ENCODE peak calls at places on chromosome 5, in nine cellular contexts. B is naive thymus-derived CD8-positive, alpha-beta T cell; W is Right ventricle myocardium superior; I is RWPE2; J is activated CD8-positive, alpha-beta memory T cell treated with anti-CD3 and anti-CD28 coated beads, Interleukin-2, amount 10 ng/mL, durations not matched to agents 7 days and 5 days; V is K562; C is activated T-cell treated with anti-CD3 and anti-CD28 coated beads, Interleukin-2, amount 50 U/mL, for 4 hours; O is activated CD8-positive, alpha-beta T cell treated with anti-CD3 and anti-CD28 coated beads for 36 hours; E is CD4-positive, CD25-positive, alpha-beta regulatory T cell. H is an unnamed sample.

GRCh38 chr5:160923927-160924705 is 72.1 kb upstream of the ATP10B start:
- ATAC-seq in I (peak), E (no peak), W (no peak), V (no peak), J (no peak), O (no peak), C (no peak), B (no peak), H (no peak)

GRCh38 chr5:91366571-91366970 is 16.5 kb downstream of the ARRDC3 start:
- ATAC-seq in E (no peak), W (no peak), O (no peak), I (no peak), B (peak), J (no peak), V (peak), C (no peak), H (no peak)

GRCh38 chr5:174425964-174426290 is 298.5 kb upstream of the MSX2 start:
- ATAC-seq in I (no peak), B (no peak), O (no peak), V (no peak), E (no peak), C (no peak), J (no peak), W (no peak), H (no peak)

GRCh38 chr5:102879741-102880140 is 124.6 kb downstream of the PAM start:
- ATAC-seq in E (no peak), J (no peak), O (no peak), C (no peak), I (no peak), B (no peak), W (no peak), V (no peak), H (no peak)

GRCh38 chr5:180975338-180975737 is 13.3 kb upstream of the BTNL3 start:
- ATAC-seq in J (no peak), C (no peak), O (peak), V (no peak), W (no peak), I (no peak), B (peak), E (no peak), H (peak)

GRCh38 chr5:129664336-129664937 is 83.5 kb upstream of the MINAR2 start:
- ATAC-seq in J (no peak), W (no peak), I (peak), C (no peak), B (no peak), V (no peak), E (no peak), O (no peak), H (no peak)

GRCh38 chr5:145983461-145983860 is 47.1 kb downstream of the SH3RF2 start:
- ATAC-seq in J (no peak), B (no peak), E (no peak), I (no peak), V (no peak), O (no peak), W (peak), C (no peak), H (no peak)

GRCh38 chr5:180825768-180826525 is 23.3 kb upstream of the MGAT1 start:
- ATAC-seq in J (no peak), E (no peak), C (peak), B (no peak), I (peak), W (peak), V (peak), O (peak), H (no peak)

GRCh38 chr5:90224342-90224741 is 185.2 kb downstream of the CETN3 start:
- ATAC-seq in W (no peak), I (no peak), O (no peak), E (no peak), J (no peak), V (no peak), B (no peak), C (no peak), H (no peak)

GRCh38 chr5:82912462-82912861 is 164.7 kb downstream of the TMEM167A start:
- ATAC-seq in O (peak), C (no peak), E (no peak), J (no peak), W (no peak), V (no peak), I (no peak), B (no peak), H (no peak)

GRCh38 chr5:470961-471749 is 28.2 kb downstream of the EXOC3 start:
- ATAC-seq in V (peak), E (no peak), I (no peak), O (no peak), W (no peak), B (no peak), J (no peak), C (no peak), H (no peak)

GRCh38 chr5:68114641-68115040 is 100.9 kb upstream of the PIK3R1 start:
- ATAC-seq in O (no peak), J (no peak), V (no peak), C (no peak), I (peak), B (no peak), E (no peak), W (no peak), H (no peak)

GRCh38 chr5:71769265-71769664 is 50.2 kb downstream of the CARTPT start:
- ATAC-seq in C (no peak), I (no peak), E (no peak), O (no peak), B (no peak), W (no peak), V (no peak), J (no peak), H (no peak)

GRCh38 chr5:167573274-167574127 is 717.9 kb upstream of the WWC1 start:
- ATAC-seq in B (no peak), J (no peak), I (peak), O (no peak), V (no peak), E (no peak), W (no peak), C (no peak), H (no peak)

GRCh38 chr5:141951341-141951781 is 6.6 kb downstream of the PCDH12 start:
- ATAC-seq in O (peak), J (peak), B (peak), E (peak), V (peak), I (peak), C (peak), W (peak), H (peak)

GRCh38 chr5:15877905-15878304 is 301.7 kb downstream of the MARCHF11 start:
- ATAC-seq in V (no peak), C (no peak), O (no peak), I (no peak), E (no peak), J (no peak), W (no peak), B (no peak), H (no peak)

GRCh38 chr5:42912184-42912766 is 100.6 kb upstream of the SELENOP start:
- ATAC-seq in C (no peak), O (no peak), V (no peak), B (peak), W (no peak), E (peak), I (peak), J (no peak), H (no peak)

GRCh38 chr5:77774981-77775772 is 962 bp downstream of the TBCA start:
- ATAC-seq in I (peak), B (peak), J (peak), W (peak), O (peak), C (peak), E (peak), V (peak), H (peak)